ENCODE peak calls at places on chromosome 19, in five cellular contexts. A is CD8-positive, alpha-beta T cell; U is pancreas; P is AG04450; M is heart left ventricle. H is an unnamed sample.
A peak's percentile ranks its signal among the peaks of the same experiment; 100 is the strongest.

GRCh38 chr19:4521170-4521887 is 3.0 kb upstream of the PLIN4 start:
- DNase-seq in M (no peak), U (no peak), P (no peak), A (no peak), H (no peak)

GRCh38 chr19:15031675-15032074 is 17.6 kb upstream of the CASP14 start:
- DNase-seq in M (no peak), A (no peak), U (no peak), P (no peak), H (no peak)

GRCh38 chr19:57708641-57709354 is at the start of gene ZNF154:
- DNase-seq in P (peak; percentile 29), U (peak; percentile 28), A (peak; percentile 38), M (peak; percentile 45), H (peak; percentile 47)

GRCh38 chr19:46493236-46494114 is 2.2 kb downstream of the PNMA8B start:
- DNase-seq in P (no peak), A (peak; percentile 22), U (no peak), M (no peak), H (no peak)

GRCh38 chr19:35587326-35587725 is 1.4 kb downstream of the PMIS2 start:
- DNase-seq in M (no peak), A (no peak), P (no peak), U (no peak), H (no peak)

GRCh38 chr19:18419699-18420460 is 682 bp downstream of the SSBP4 start:
- DNase-seq in M (peak; percentile 41), A (peak; percentile 50), P (no peak), U (peak; percentile 64), H (no peak)

GRCh38 chr19:1441677-1442438 is 3.7 kb downstream of the RPS15 start:
- DNase-seq in P (no peak), U (peak; percentile 55), A (no peak), M (peak; percentile 29), H (no peak)

GRCh38 chr19:17725422-17726078 is 6.3 kb downstream of the MAP1S start:
- DNase-seq in M (no peak), U (no peak), P (no peak), A (peak; percentile 22), H (no peak)

GRCh38 chr19:575527-576506 is 3.4 kb downstream of the BSG start:
- DNase-seq in M (peak; percentile 92), A (no peak), U (peak; percentile 66), P (no peak), H (peak; percentile 87)

GRCh38 chr19:38538793-38539528 is 78.8 kb downstream of the MAP4K1 start:
- DNase-seq in P (no peak), U (no peak), M (no peak), A (no peak), H (no peak)

GRCh38 chr19:52464798-52465470 is 11.6 kb downstream of the ZNF578 start:
- DNase-seq in P (no peak), M (no peak), A (no peak), U (no peak), H (no peak)

GRCh38 chr19:3071764-3072163 is 9.5 kb upstream of the TLE5 start:
- DNase-seq in U (no peak), M (no peak), A (no peak), P (no peak), H (no peak)

GRCh38 chr19:33132425-33132824 is 511 bp downstream of the WDR88 start:
- DNase-seq in P (no peak), A (no peak), M (no peak), U (no peak), H (no peak)

GRCh38 chr19:45676851-45677263 is 8.8 kb downstream of the GIPR start:
- DNase-seq in P (no peak), M (no peak), U (peak; percentile 71), A (peak; percentile 57), H (no peak)

GRCh38 chr19:19280561-19280960 is 7.5 kb upstream of the TM6SF2 start:
- DNase-seq in A (no peak), P (no peak), M (no peak), U (no peak), H (peak; percentile 63)

GRCh38 chr19:14561249-14561648 is 10.6 kb downstream of the NDUFB7 start:
- DNase-seq in U (no peak), M (no peak), P (no peak), A (no peak), H (no peak)

GRCh38 chr19:40623403-40624239 is 22.5 kb downstream of the LTBP4 start:
- DNase-seq in P (no peak), A (no peak), M (no peak), U (peak; percentile 56), H (no peak)

GRCh38 chr19:50358483-50359431 is 6.7 kb downstream of the NAPSA start:
- DNase-seq in P (no peak), U (peak; percentile 83), M (peak; percentile 81), A (peak; percentile 79), H (no peak)

GRCh38 chr19:49916839-49917733 is 11.9 kb upstream of the ATF5 start:
- DNase-seq in U (no peak), M (no peak), P (no peak), A (no peak), H (peak; percentile 39)

GRCh38 chr19:46131485-46132143 is 7.1 kb upstream of the IGFL3 start:
- DNase-seq in M (no peak), A (no peak), P (no peak), U (no peak), H (no peak)

GRCh38 chr19:3880471-3881271 is at the start of gene ATCAY:
- DNase-seq in U (no peak), A (no peak), P (no peak), M (no peak), H (no peak)

GRCh38 chr19:36182612-36183454 is 30.6 kb upstream of the COX7A1 start:
- DNase-seq in A (no peak), U (no peak), M (no peak), P (no peak), H (no peak)

GRCh38 chr19:3969435-3970312 is 1.2 kb downstream of the DAPK3 start:
- DNase-seq in A (no peak), M (no peak), U (peak; percentile 56), P (peak; percentile 62), H (peak; percentile 87)

GRCh38 chr19:46616631-46617322 is 8.1 kb downstream of the PTGIR start:
- DNase-seq in U (peak; percentile 92), M (peak; percentile 64), P (no peak), A (no peak), H (no peak)

GRCh38 chr19:55528030-55528801 is 8.7 kb downstream of the SBK2 start:
- DNase-seq in M (no peak), A (no peak), U (no peak), P (no peak), H (no peak)

GRCh38 chr19:17623224-17623935 is 64.8 kb downstream of the UNC13A start:
- DNase-seq in A (no peak), M (no peak), P (no peak), U (no peak), H (no peak)

GRCh38 chr19:4524808-4525562 is 6.7 kb upstream of the PLIN4 start:
- DNase-seq in M (peak; percentile 60), A (peak; percentile 67), P (no peak), U (peak; percentile 64), H (no peak)

GRCh38 chr19:38596057-38596981 is 21.4 kb downstream of the MAP4K1 start:
- DNase-seq in U (peak; percentile 89), A (no peak), P (no peak), M (no peak), H (peak; percentile 83)

GRCh38 chr19:58350001-58350801 is 3.1 kb downstream of the A1BG start:
- DNase-seq in P (no peak), A (no peak), M (no peak), U (no peak), H (no peak)

DNA sequence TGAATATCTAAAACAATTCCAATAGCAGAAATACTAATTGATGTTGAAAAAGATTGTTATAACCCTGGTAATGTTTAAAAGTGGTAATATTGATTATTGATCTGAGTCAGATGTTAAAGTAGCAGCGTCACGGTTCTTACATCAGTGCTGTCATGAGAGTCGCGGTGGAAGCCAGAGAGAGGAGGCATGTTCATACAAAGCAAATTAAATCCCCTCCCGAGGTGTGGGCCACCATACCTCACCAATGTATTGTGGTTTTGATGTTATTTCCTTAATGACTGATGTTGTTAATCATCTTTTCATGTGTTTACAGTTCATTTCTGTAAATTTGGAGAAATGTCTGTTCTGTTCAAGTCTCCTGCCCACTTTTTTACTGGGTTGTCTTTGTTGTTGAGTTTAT is 11.2 kb downstream of the ZNF317 start:
- DNase-seq in P (no peak), A (peak; percentile 7), M (no peak), U (no peak), H (no peak)
- H3K9me3 ChIP-seq in P (peaks cover 80% of the 10 kb centered on the region), A (no peaks in the 10 kb centered on the region), M (no peaks in the 10 kb centered on the region), U (no peaks in the 10 kb centered on the region), H (no peaks in the 10 kb centered on the region)

GRCh38 chr19:12789904-12790619 is 1.2 kb upstream of the JUNB start:
- DNase-seq in M (peak; percentile 99), A (peak; percentile 95), P (peak; percentile 92), U (peak; percentile 98), H (peak; percentile 89)
- H3K27ac ChIP-seq in M (peak overlapping the region; percentile 99), A (peak overlapping the region; percentile 100), P (peak overlapping the region; percentile 91), U (peak overlapping the region; percentile 99), H (peak overlapping the region; percentile 99)

GRCh38 chr19:16518483-16519229 is 22.5 kb downstream of the C19orf44 start:
- DNase-seq in A (no peak), P (no peak), U (no peak), M (no peak), H (no peak)
- H3K9me3 ChIP-seq in A (no peaks in the 10 kb centered on the region), P (no peaks in the 10 kb centered on the region), U (no peaks in the 10 kb centered on the region), M (no peaks in the 10 kb centered on the region), H (no peaks in the 10 kb centered on the region)

GRCh38 chr19:41801682-41802317 is 5.4 kb downstream of the CEACAM3 start:
- DNase-seq in U (no peak), M (no peak), P (no peak), A (no peak), H (no peak)

GRCh38 chr19:41807176-41807575 is 10.8 kb downstream of the CEACAM3 start:
- DNase-seq in P (no peak), U (no peak), A (no peak), M (no peak), H (no peak)

GRCh38 chr19:41802770-41803169 is 6.4 kb downstream of the CEACAM3 start:
- DNase-seq in U (no peak), M (no peak), P (no peak), A (no peak), H (no peak)

GRCh38 chr19:41801031-41801430 is 4.6 kb downstream of the CEACAM3 start:
- DNase-seq in U (no peak), M (no peak), P (no peak), A (no peak), H (no peak)

GRCh38 chr19:41804327-41804726 is 7.9 kb downstream of the CEACAM3 start:
- DNase-seq in A (no peak), P (no peak), U (no peak), M (no peak), H (no peak)
- H3K27ac ChIP-seq in A (no peak overlapping the region), P (no peak overlapping the region), U (no peak overlapping the region), M (no peak overlapping the region), H (no peak overlapping the region)

DNA sequence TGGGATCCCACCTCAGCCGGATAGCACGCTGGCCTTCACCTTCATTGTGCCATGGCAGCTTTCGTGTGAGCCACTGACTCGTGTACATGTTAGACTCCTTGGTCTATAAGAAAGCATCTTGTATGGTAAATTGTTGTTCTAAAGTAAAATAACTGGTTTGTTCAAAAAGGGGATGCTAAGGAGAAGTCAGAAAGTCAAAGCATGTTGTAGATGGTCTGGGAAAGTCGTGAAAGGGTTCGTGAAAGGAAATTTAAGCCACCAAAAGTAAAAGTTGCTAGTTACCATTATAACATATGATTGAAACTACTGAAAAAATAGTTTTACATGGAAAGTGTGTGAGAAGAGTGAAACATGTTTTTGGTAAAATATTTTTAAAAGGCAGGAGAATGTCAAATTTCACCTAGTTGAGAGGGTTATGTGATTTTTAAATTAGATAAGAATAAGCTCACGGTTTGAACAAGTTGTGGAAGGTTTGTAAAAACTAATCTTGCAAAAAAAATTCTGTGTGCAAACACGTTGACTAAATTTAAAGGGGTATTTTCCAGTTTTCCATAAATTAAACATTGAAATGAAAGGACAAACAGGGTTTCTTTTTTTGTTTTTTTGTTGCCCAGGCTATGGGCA is 23.4 kb downstream of the DPRX start:
- DNase-seq in U (no peak), A (no peak), M (no peak), P (no peak), H (no peak)
- H3K9me3 ChIP-seq in U (no peaks in the 10 kb centered on the region), A (no peaks in the 10 kb centered on the region), M (no peaks in the 10 kb centered on the region), P (peaks cover 77% of the 10 kb centered on the region), H (no peaks in the 10 kb centered on the region)

H was measured in gastrocnemius medialis.